ENCODE peak calls at places on chromosomes 12 and 14, in nine cellular contexts. Z is naive thymus-derived CD4-positive, alpha-beta T cell; A is esophagus squamous epithelium; S is right cardiac atrium; M is mesendoderm; P is thoracic aorta; W is endodermal cell; H is right lobe of liver; X is small intestine. N is an unnamed sample.

GRCh38 chr14:79836577-79836976 is 374.7 kb downstream of the DIO2 start:
- DNase-seq in P (no peak), X (no peak), M (no peak), W (no peak), H (no peak), Z (no peak), A (no peak), S (no peak), N (no peak)

GRCh38 chr12:54357802-54358619 is 6.3 kb downstream of the GPR84 start:
- DNase-seq in S (no peak), X (no peak), M (peak; percentile 82), Z (peak; percentile 35), P (no peak), H (no peak), A (no peak), W (peak; percentile 78), N (no peak)

GRCh38 chr14:89276424-89276975 is 140.5 kb downstream of the FOXN3 start:
- DNase-seq in H (no peak), P (no peak), S (no peak), Z (no peak), M (no peak), X (no peak), W (no peak), A (no peak), N (no peak)

GRCh38 chr14:97267509-97267908 is 470.3 kb downstream of the VRK1 start:
- DNase-seq in Z (no peak), W (no peak), S (no peak), X (no peak), A (no peak), H (no peak), P (no peak), M (no peak), N (no peak)

GRCh38 chr12:24111101-24111500 is 161.6 kb upstream of the SOX5 start:
- DNase-seq in H (no peak), M (no peak), Z (no peak), X (no peak), P (no peak), W (no peak), S (no peak), A (no peak), N (no peak)

GRCh38 chr14:30243805-30244204 is 315.2 kb upstream of the G2E3 start:
- DNase-seq in S (no peak), X (no peak), H (no peak), Z (no peak), P (no peak), W (no peak), A (no peak), M (no peak), N (no peak)

GRCh38 chr12:92133795-92134637 is 11.6 kb downstream of the BTG1 start:
- DNase-seq in H (no peak), W (no peak), S (no peak), X (no peak), A (no peak), P (no peak), Z (no peak), M (peak; percentile 57), N (no peak)

GRCh38 chr14:100692859-100693558 is 33.7 kb upstream of the DLK1 start:
- DNase-seq in H (no peak), M (peak; percentile 71), S (no peak), P (no peak), A (no peak), Z (no peak), X (no peak), W (peak; percentile 65), N (no peak)

GRCh38 chr12:25332143-25332542 is 81.4 kb upstream of the KRAS start:
- DNase-seq in Z (no peak), S (no peak), A (no peak), X (no peak), W (no peak), H (no peak), P (no peak), M (no peak), N (no peak)

GRCh38 chr14:100786131-100786530 is 39.8 kb upstream of the MEG3 start:
- DNase-seq in S (no peak), M (no peak), Z (no peak), A (no peak), H (no peak), P (no peak), X (no peak), W (no peak), N (no peak)

GRCh38 chr12:109606261-109607028 is 32.9 kb downstream of the MVK start:
- DNase-seq in H (no peak), A (no peak), Z (no peak), P (no peak), W (peak; percentile 72), X (no peak), S (no peak), M (peak; percentile 51), N (peak; percentile 36)

GRCh38 chr12:10873374-10873773 is 10.7 kb downstream of the PRH1 start:
- DNase-seq in X (no peak), W (no peak), A (no peak), Z (no peak), H (no peak), S (no peak), M (no peak), P (no peak), N (no peak)

GRCh38 chr12:389138-390096 is at the start of gene KDM5A:
- DNase-seq in A (no peak), M (peak; percentile 97), Z (peak; percentile 97), H (peak; percentile 93), W (peak; percentile 99), X (peak; percentile 91), P (peak; percentile 64), S (peak; percentile 91), N (peak; percentile 90)

GRCh38 chr12:80857311-80857710 is 80.4 kb downstream of the LIN7A start:
- DNase-seq in P (no peak), Z (no peak), S (no peak), W (no peak), H (no peak), X (no peak), M (no peak), A (no peak), N (no peak)

GRCh38 chr12:113060336-113060960 is 3.9 kb downstream of the DTX1 start:
- DNase-seq in W (no peak), P (no peak), Z (no peak), H (no peak), S (no peak), A (no peak), M (no peak), X (no peak), N (no peak)
- H3K4me1 ChIP-seq in W (no peaks in the 10 kb centered on the region), P (peaks cover 13% of the 10 kb centered on the region), Z (peaks cover 4% of the 10 kb centered on the region), H (no peaks in the 10 kb centered on the region), S (no peaks in the 10 kb centered on the region), A (peaks cover 7% of the 10 kb centered on the region), M (no peaks in the 10 kb centered on the region), X (no peaks in the 10 kb centered on the region), N (peaks cover 16% of the 10 kb centered on the region)

GRCh38 chr14:75979641-75980422 is 2.0 kb downstream of the TGFB3 start:
- DNase-seq in H (no peak), Z (no peak), P (no peak), S (peak; percentile 45), W (no peak), M (no peak), A (no peak), X (no peak), N (no peak)

GRCh38 chr14:75981826-75982723 is at the start of gene TGFB3:
- DNase-seq in P (peak; percentile 62), W (peak; percentile 95), S (peak; percentile 87), A (no peak), H (peak; percentile 88), M (peak; percentile 89), Z (peak; percentile 80), X (peak; percentile 78), N (peak; percentile 85)

GRCh38 chr14:75980856-75981255 is 939 bp downstream of the TGFB3 start:
- DNase-seq in S (peak; percentile 52), X (no peak), P (no peak), W (no peak), A (no peak), M (no peak), Z (no peak), H (no peak), N (no peak)

GRCh38 chr14:75982724-75983358 is 1.0 kb upstream of the TGFB3 start:
- DNase-seq in X (peak; percentile 30), W (no peak), H (peak; percentile 68), M (no peak), A (no peak), S (peak; percentile 78), Z (no peak), P (no peak), N (peak; percentile 82)

DNA sequence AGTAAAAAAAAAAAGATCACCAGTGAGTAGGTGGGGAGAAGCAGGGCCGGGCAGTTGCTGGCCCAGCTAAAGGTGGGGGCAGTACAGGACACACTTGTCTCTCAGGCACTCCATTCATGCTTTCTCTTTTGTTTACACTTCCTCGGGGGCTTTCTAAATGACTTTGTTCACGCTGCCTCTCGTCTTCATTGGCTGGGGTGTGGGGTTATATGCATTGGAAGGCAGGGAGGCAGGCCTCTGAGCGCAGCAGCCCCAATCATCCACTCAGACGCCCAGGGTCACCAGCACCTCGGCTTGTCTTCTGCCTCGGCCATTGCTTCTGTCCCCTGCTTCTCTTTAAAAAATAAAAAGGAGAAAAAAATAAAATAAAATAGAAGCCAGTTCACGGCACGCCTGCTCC is 369 bp downstream of the TGFB3 start:
- DNase-seq in W (peak; percentile 67), M (peak; percentile 65), S (no peak), H (no peak), Z (peak; percentile 17), P (no peak), X (peak; percentile 28), A (no peak), N (no peak)
- H3K4me1 ChIP-seq in W (peaks cover 7% of the 10 kb centered on the region), M (peaks cover 12% of the 10 kb centered on the region), S (peaks cover 11% of the 10 kb centered on the region), H (no peaks in the 10 kb centered on the region), Z (peaks cover 17% of the 10 kb centered on the region), P (peaks cover 61% of the 10 kb centered on the region), X (peaks cover 3% of the 10 kb centered on the region), A (peaks cover 13% of the 10 kb centered on the region), N (peaks cover 73% of the 10 kb centered on the region)

GRCh38 chr14:68392393-68393085 is 400.3 kb downstream of the ZFP36L1 start:
- DNase-seq in A (no peak), H (peak; percentile 87), W (no peak), P (no peak), Z (no peak), X (no peak), S (peak; percentile 63), M (no peak), N (peak; percentile 56)

GRCh38 chr14:68394113-68394718 is 398.7 kb downstream of the ZFP36L1 start:
- DNase-seq in A (no peak), X (no peak), M (no peak), H (no peak), W (no peak), S (no peak), P (no peak), Z (no peak), N (no peak)

GRCh38 chr14:68391292-68392014 is 401.4 kb downstream of the ZFP36L1 start:
- DNase-seq in A (no peak), S (peak; percentile 42), Z (no peak), H (no peak), W (no peak), X (no peak), P (no peak), M (no peak), N (no peak)

GRCh38 chr14:68394719-68395117 is 398.1 kb downstream of the ZFP36L1 start:
- DNase-seq in P (no peak), Z (no peak), M (no peak), S (peak; percentile 30), A (no peak), X (no peak), W (no peak), H (no peak), N (peak; percentile 24)

GRCh38 chr14:68393178-68393763 is 399.6 kb downstream of the ZFP36L1 start:
- DNase-seq in M (no peak), H (no peak), A (no peak), P (no peak), S (no peak), W (no peak), X (no peak), Z (no peak), N (no peak)
- H3K4me1 ChIP-seq in M (peaks cover 9% of the 10 kb centered on the region), H (no peaks in the 10 kb centered on the region), A (peaks cover 4% of the 10 kb centered on the region), P (peaks cover 84% of the 10 kb centered on the region), S (peaks cover 20% of the 10 kb centered on the region), W (peaks cover 11% of the 10 kb centered on the region), X (peaks cover 18% of the 10 kb centered on the region), Z (no peaks in the 10 kb centered on the region), N (peaks cover 71% of the 10 kb centered on the region)

GRCh38 chr14:105338392-105338791 is 23.8 kb downstream of the PACS2 start:
- DNase-seq in H (peak; percentile 52), Z (no peak), P (no peak), X (no peak), A (no peak), W (peak; percentile 33), M (no peak), S (no peak), N (no peak)
- H3K4me1 ChIP-seq in H (no peaks in the 10 kb centered on the region), Z (no peaks in the 10 kb centered on the region), P (peaks cover 28% of the 10 kb centered on the region), X (no peaks in the 10 kb centered on the region), A (peaks cover 8% of the 10 kb centered on the region), W (no peaks in the 10 kb centered on the region), M (no peaks in the 10 kb centered on the region), S (peaks cover 23% of the 10 kb centered on the region), N (peaks cover 90% of the 10 kb centered on the region)

N was measured in left ventricle myocardium inferior.